ENCODE peak calls at places on chromosomes 12 and 14, in six cellular contexts. One of them, this sample, is unnamed.
A peak's percentile ranks its signal among the peaks of the same experiment; 100 is the strongest.

GRCh38 chr12:80936642-80937390 is 918 bp downstream of the LIN7A start:
- DNase-seq in renal cortical epithelial cell: peak; percentile 19
- DNase-seq in mammary epithelial cell: peak; percentile 25
- DNase-seq in colonic mucosa: peak; percentile 50
- DNase-seq in fibroblast of the aortic adventitia: peak; percentile 32
- DNase-seq in C1 segment of cervical spinal cord: peak; percentile 36
- DNase-seq in this sample: peak; percentile 41

GRCh38 chr12:122888232-122888752 is 7.6 kb downstream of the VPS37B start:
- DNase-seq in fibroblast of the aortic adventitia: peak; percentile 59
- DNase-seq in renal cortical epithelial cell: peak; percentile 99
- DNase-seq in mammary epithelial cell: peak; percentile 100
- DNase-seq in colonic mucosa: peak; percentile 74
- DNase-seq in C1 segment of cervical spinal cord: no peak
- DNase-seq in this sample: peak; percentile 80

GRCh38 chr12:52443966-52444365 is 8.0 kb downstream of the KRT6B start:
- DNase-seq in mammary epithelial cell: no peak
- DNase-seq in fibroblast of the aortic adventitia: no peak
- DNase-seq in renal cortical epithelial cell: no peak
- DNase-seq in colonic mucosa: no peak
- DNase-seq in C1 segment of cervical spinal cord: no peak
- DNase-seq in this sample: no peak

GRCh38 chr14:36942522-36943245 is 229.7 kb downstream of the SLC25A21 start:
- DNase-seq in renal cortical epithelial cell: no peak
- DNase-seq in mammary epithelial cell: peak; percentile 62
- DNase-seq in C1 segment of cervical spinal cord: no peak
- DNase-seq in fibroblast of the aortic adventitia: peak; percentile 2
- DNase-seq in colonic mucosa: no peak
- DNase-seq in this sample: no peak

GRCh38 chr14:34662558-34663088 is 32.7 kb upstream of the SNX6 start:
- DNase-seq in renal cortical epithelial cell: no peak
- DNase-seq in fibroblast of the aortic adventitia: no peak
- DNase-seq in mammary epithelial cell: peak; percentile 14
- DNase-seq in C1 segment of cervical spinal cord: no peak
- DNase-seq in colonic mucosa: no peak
- DNase-seq in this sample: no peak

GRCh38 chr12:56593909-56594621 is 36.1 kb downstream of the BAZ2A start:
- DNase-seq in C1 segment of cervical spinal cord: peak; percentile 36
- DNase-seq in colonic mucosa: peak; percentile 37
- DNase-seq in mammary epithelial cell: peak; percentile 59
- DNase-seq in renal cortical epithelial cell: peak; percentile 81
- DNase-seq in fibroblast of the aortic adventitia: peak; percentile 77
- DNase-seq in this sample: no peak

GRCh38 chr14:32896979-32897723 is 41.5 kb upstream of the NPAS3 start:
- DNase-seq in mammary epithelial cell: peak; percentile 1
- DNase-seq in fibroblast of the aortic adventitia: peak; percentile 39
- DNase-seq in C1 segment of cervical spinal cord: peak; percentile 30
- DNase-seq in renal cortical epithelial cell: peak; percentile 70
- DNase-seq in colonic mucosa: no peak
- DNase-seq in this sample: no peak

GRCh38 chr12:1173806-1174617 is 183.0 kb downstream of the ERC1 start:
- DNase-seq in renal cortical epithelial cell: no peak
- DNase-seq in mammary epithelial cell: no peak
- DNase-seq in fibroblast of the aortic adventitia: no peak
- DNase-seq in colonic mucosa: no peak
- DNase-seq in C1 segment of cervical spinal cord: no peak
- DNase-seq in this sample: no peak

GRCh38 chr14:42110167-42110566 is 503.5 kb downstream of the LRFN5 start:
- DNase-seq in colonic mucosa: no peak
- DNase-seq in C1 segment of cervical spinal cord: no peak
- DNase-seq in fibroblast of the aortic adventitia: peak; percentile 71
- DNase-seq in renal cortical epithelial cell: peak; percentile 10
- DNase-seq in mammary epithelial cell: peak; percentile 14
- DNase-seq in this sample: no peak

GRCh38 chr12:124303579-124304313 is 8.9 kb downstream of the RFLNA start:
- DNase-seq in mammary epithelial cell: no peak
- DNase-seq in colonic mucosa: no peak
- DNase-seq in renal cortical epithelial cell: no peak
- DNase-seq in fibroblast of the aortic adventitia: no peak
- DNase-seq in C1 segment of cervical spinal cord: no peak
- DNase-seq in this sample: peak; percentile 1

GRCh38 chr14:76277586-76278130 is 98.3 kb upstream of the ESRRB start:
- DNase-seq in mammary epithelial cell: no peak
- DNase-seq in colonic mucosa: no peak
- DNase-seq in renal cortical epithelial cell: no peak
- DNase-seq in fibroblast of the aortic adventitia: no peak
- DNase-seq in C1 segment of cervical spinal cord: no peak
- DNase-seq in this sample: no peak

GRCh38 chr12:49863946-49864816 is 21.3 kb upstream of the BCDIN3D start:
- DNase-seq in renal cortical epithelial cell: no peak
- DNase-seq in fibroblast of the aortic adventitia: no peak
- DNase-seq in mammary epithelial cell: no peak
- DNase-seq in C1 segment of cervical spinal cord: no peak
- DNase-seq in colonic mucosa: no peak
- DNase-seq in this sample: no peak

GRCh38 chr14:63276492-63277342 is 42.0 kb downstream of the GPHB5 start:
- DNase-seq in fibroblast of the aortic adventitia: peak; percentile 82
- DNase-seq in renal cortical epithelial cell: peak; percentile 46
- DNase-seq in mammary epithelial cell: peak; percentile 65
- DNase-seq in colonic mucosa: no peak
- DNase-seq in C1 segment of cervical spinal cord: no peak
- DNase-seq in this sample: no peak

GRCh38 chr14:76867536-76868452 is 41.6 kb downstream of the LRRC74A start:
- DNase-seq in renal cortical epithelial cell: no peak
- DNase-seq in C1 segment of cervical spinal cord: no peak
- DNase-seq in colonic mucosa: no peak
- DNase-seq in mammary epithelial cell: no peak
- DNase-seq in fibroblast of the aortic adventitia: no peak
- DNase-seq in this sample: peak; percentile 29

GRCh38 chr14:71588028-71588427 is 344.2 kb upstream of the RGS6 start:
- DNase-seq in colonic mucosa: no peak
- DNase-seq in fibroblast of the aortic adventitia: peak; percentile 70
- DNase-seq in mammary epithelial cell: no peak
- DNase-seq in C1 segment of cervical spinal cord: no peak
- DNase-seq in renal cortical epithelial cell: no peak
- DNase-seq in this sample: no peak

GRCh38 chr14:99242816-99243795 is 28.9 kb downstream of the BCL11B start:
- DNase-seq in C1 segment of cervical spinal cord: no peak
- DNase-seq in colonic mucosa: no peak
- DNase-seq in renal cortical epithelial cell: no peak
- DNase-seq in mammary epithelial cell: no peak
- DNase-seq in fibroblast of the aortic adventitia: no peak
- DNase-seq in this sample: no peak

GRCh38 chr12:131097247-131098177 is 143.8 kb downstream of the ADGRD1 start:
- DNase-seq in fibroblast of the aortic adventitia: no peak
- DNase-seq in renal cortical epithelial cell: no peak
- DNase-seq in C1 segment of cervical spinal cord: no peak
- DNase-seq in colonic mucosa: no peak
- DNase-seq in mammary epithelial cell: no peak
- DNase-seq in this sample: no peak

GRCh38 chr14:34030864-34031263 is 80.0 kb upstream of the EGLN3 start:
- DNase-seq in fibroblast of the aortic adventitia: peak; percentile 90
- DNase-seq in C1 segment of cervical spinal cord: no peak
- DNase-seq in mammary epithelial cell: peak; percentile 45
- DNase-seq in renal cortical epithelial cell: no peak
- DNase-seq in colonic mucosa: peak; percentile 53
- DNase-seq in this sample: peak; percentile 30

GRCh38 chr12:47547077-47547476 is 158.8 kb downstream of the RPAP3 start:
- DNase-seq in fibroblast of the aortic adventitia: peak; percentile 72
- DNase-seq in colonic mucosa: no peak
- DNase-seq in mammary epithelial cell: peak; percentile 24
- DNase-seq in C1 segment of cervical spinal cord: no peak
- DNase-seq in renal cortical epithelial cell: peak; percentile 59
- DNase-seq in this sample: no peak

GRCh38 chr12:46472893-46473633 is 100.5 kb upstream of the SLC38A2 start:
- DNase-seq in fibroblast of the aortic adventitia: peak; percentile 94
- DNase-seq in colonic mucosa: peak; percentile 48
- DNase-seq in C1 segment of cervical spinal cord: no peak
- DNase-seq in mammary epithelial cell: no peak
- DNase-seq in renal cortical epithelial cell: peak; percentile 36
- DNase-seq in this sample: no peak

GRCh38 chr14:85934123-85934885 is 404.4 kb downstream of the FLRT2 start:
- DNase-seq in C1 segment of cervical spinal cord: peak; percentile 12
- DNase-seq in mammary epithelial cell: no peak
- DNase-seq in fibroblast of the aortic adventitia: peak; percentile 4
- DNase-seq in colonic mucosa: no peak
- DNase-seq in renal cortical epithelial cell: peak; percentile 4
- DNase-seq in this sample: no peak

GRCh38 chr12:93609281-93610192 is 37.1 kb downstream of the SOCS2 start:
- DNase-seq in renal cortical epithelial cell: peak; percentile 29
- DNase-seq in C1 segment of cervical spinal cord: no peak
- DNase-seq in colonic mucosa: no peak
- DNase-seq in fibroblast of the aortic adventitia: no peak
- DNase-seq in mammary epithelial cell: no peak
- DNase-seq in this sample: no peak

GRCh38 chr14:23538785-23539184 is 12.8 kb downstream of the ZFHX2 start:
- DNase-seq in colonic mucosa: no peak
- DNase-seq in mammary epithelial cell: no peak
- DNase-seq in C1 segment of cervical spinal cord: peak; percentile 29
- DNase-seq in renal cortical epithelial cell: no peak
- DNase-seq in fibroblast of the aortic adventitia: peak; percentile 27
- DNase-seq in this sample: no peak

GRCh38 chr14:57317248-57317833 is 48.6 kb downstream of the AP5M1 start:
- DNase-seq in fibroblast of the aortic adventitia: peak; percentile 86
- DNase-seq in mammary epithelial cell: peak; percentile 67
- DNase-seq in renal cortical epithelial cell: peak; percentile 78
- DNase-seq in C1 segment of cervical spinal cord: peak; percentile 20
- DNase-seq in colonic mucosa: peak; percentile 82
- DNase-seq in this sample: peak; percentile 51

GRCh38 chr12:124020398-124021024 is 47.5 kb downstream of the ZNF664 start:
- DNase-seq in renal cortical epithelial cell: no peak
- DNase-seq in colonic mucosa: no peak
- DNase-seq in C1 segment of cervical spinal cord: no peak
- DNase-seq in mammary epithelial cell: no peak
- DNase-seq in fibroblast of the aortic adventitia: peak; percentile 76
- DNase-seq in this sample: no peak

GRCh38 chr14:71891970-71892369 is 40.3 kb upstream of the RGS6 start:
- DNase-seq in C1 segment of cervical spinal cord: no peak
- DNase-seq in mammary epithelial cell: no peak
- DNase-seq in renal cortical epithelial cell: no peak
- DNase-seq in fibroblast of the aortic adventitia: no peak
- DNase-seq in colonic mucosa: no peak
- DNase-seq in this sample: no peak

GRCh38 chr12:123498126-123498825 is 35.2 kb downstream of the RILPL1 start:
- DNase-seq in C1 segment of cervical spinal cord: no peak
- DNase-seq in mammary epithelial cell: no peak
- DNase-seq in renal cortical epithelial cell: no peak
- DNase-seq in fibroblast of the aortic adventitia: no peak
- DNase-seq in colonic mucosa: no peak
- DNase-seq in this sample: no peak

GRCh38 chr12:68001486-68002466 is 12.5 kb downstream of the IFNG-AS1 start:
- DNase-seq in mammary epithelial cell: no peak
- DNase-seq in fibroblast of the aortic adventitia: peak; percentile 28
- DNase-seq in C1 segment of cervical spinal cord: no peak
- DNase-seq in colonic mucosa: no peak
- DNase-seq in renal cortical epithelial cell: peak; percentile 38
- DNase-seq in this sample: no peak

GRCh38 chr14:104991896-104992230 is 6.3 kb downstream of the CLBA1 start:
- DNase-seq in renal cortical epithelial cell: no peak
- DNase-seq in colonic mucosa: no peak
- DNase-seq in fibroblast of the aortic adventitia: no peak
- DNase-seq in mammary epithelial cell: no peak
- DNase-seq in C1 segment of cervical spinal cord: no peak
- DNase-seq in this sample: no peak

GRCh38 chr12:95224202-95225170 is 6.9 kb downstream of the VEZT start:
- DNase-seq in fibroblast of the aortic adventitia: peak; percentile 75
- DNase-seq in mammary epithelial cell: peak; percentile 75
- DNase-seq in renal cortical epithelial cell: peak; percentile 58
- DNase-seq in C1 segment of cervical spinal cord: no peak
- DNase-seq in colonic mucosa: no peak
- DNase-seq in this sample: no peak

GRCh38 chr12:51360315-51360714 is 13.8 kb upstream of the CELA1 start:
- DNase-seq in mammary epithelial cell: no peak
- DNase-seq in fibroblast of the aortic adventitia: no peak
- DNase-seq in C1 segment of cervical spinal cord: no peak
- DNase-seq in colonic mucosa: no peak
- DNase-seq in renal cortical epithelial cell: no peak
- DNase-seq in this sample: no peak

GRCh38 chr14:52876311-52876710 is 74.5 kb downstream of the FERMT2 start:
- DNase-seq in C1 segment of cervical spinal cord: no peak
- DNase-seq in mammary epithelial cell: no peak
- DNase-seq in fibroblast of the aortic adventitia: peak; percentile 83
- DNase-seq in colonic mucosa: no peak
- DNase-seq in renal cortical epithelial cell: peak; percentile 37
- DNase-seq in this sample: no peak

GRCh38 chr12:111405856-111406473 is at the start of gene SH2B3:
- DNase-seq in C1 segment of cervical spinal cord: no peak
- DNase-seq in colonic mucosa: peak; percentile 34
- DNase-seq in renal cortical epithelial cell: no peak
- DNase-seq in fibroblast of the aortic adventitia: peak; percentile 51
- DNase-seq in mammary epithelial cell: no peak
- DNase-seq in this sample: no peak

GRCh38 chr12:56087220-56087619 is 7.3 kb downstream of the ERBB3 start:
- DNase-seq in renal cortical epithelial cell: no peak
- DNase-seq in C1 segment of cervical spinal cord: peak; percentile 1
- DNase-seq in colonic mucosa: peak; percentile 91
- DNase-seq in fibroblast of the aortic adventitia: peak; percentile 11
- DNase-seq in mammary epithelial cell: no peak
- DNase-seq in this sample: peak; percentile 94

GRCh38 chr12:109582636-109583035 is 9.0 kb downstream of the MVK start:
- DNase-seq in mammary epithelial cell: peak; percentile 51
- DNase-seq in C1 segment of cervical spinal cord: no peak
- DNase-seq in renal cortical epithelial cell: peak; percentile 54
- DNase-seq in colonic mucosa: no peak
- DNase-seq in fibroblast of the aortic adventitia: no peak
- DNase-seq in this sample: no peak

GRCh38 chr14:51716610-51717009 is 64.9 kb downstream of the FRMD6 start:
- DNase-seq in mammary epithelial cell: peak; percentile 48
- DNase-seq in colonic mucosa: no peak
- DNase-seq in renal cortical epithelial cell: peak; percentile 8
- DNase-seq in fibroblast of the aortic adventitia: no peak
- DNase-seq in C1 segment of cervical spinal cord: no peak
- DNase-seq in this sample: no peak

This sample was measured in left colon.